ENCODE peak calls at places on chromosomes 4 and X, in four cellular contexts. N, F, J and E are unnamed samples.

GRCh38 chrX:97367149-97367548 is 483.4 kb downstream of the RPA4 start:
- DNase-seq in F (peak), J (no peak), N (no peak), E (no peak)

GRCh38 chr4:4254666-4255065 is 6.6 kb upstream of the TMEM128 start:
- DNase-seq in F (no peak), J (no peak), N (no peak), E (no peak)

GRCh38 chrX:75609361-75609760 is 86.5 kb upstream of the ZDHHC15 start:
- DNase-seq in J (peak), N (no peak), F (no peak), E (peak)

GRCh38 chr4:88900432-88900831 is 156.6 kb downstream of the FAM13A start:
- DNase-seq in J (no peak), N (no peak), F (peak), E (no peak)

GRCh38 chr4:2936773-2937145 is 26.4 kb downstream of the NOP14 start:
- DNase-seq in J (no peak), N (no peak), F (no peak), E (no peak)

GRCh38 chr4:147173317-147173716 is 227.7 kb upstream of the TTC29 start:
- DNase-seq in N (no peak), J (no peak), F (no peak), E (no peak)

GRCh38 chr4:169158046-169158445 is 112.7 kb downstream of the SH3RF1 start:
- DNase-seq in J (no peak), N (no peak), F (no peak), E (no peak)

GRCh38 chrX:136028383-136028984 is 43.2 kb downstream of the SLC9A6 start:
- DNase-seq in N (peak), J (peak), F (peak), E (peak)

GRCh38 chr4:129223955-129224354 is 128.0 kb downstream of the C4orf33 start:
- DNase-seq in F (no peak), N (no peak), J (no peak), E (no peak)

GRCh38 chrX:101462892-101463291 is 22.4 kb upstream of the ARMCX4 start:
- DNase-seq in F (no peak), N (peak), J (peak), E (peak)